ENCODE peak calls at places on chromosomes 2 and 18, in eight cellular contexts. O is RPMI7951, W is HL-60, R is Calu3, Y is GM03348, J is iris pigment epithelial cell, F is AG09319, H is Karpas-422. E is an unnamed sample.

GRCh38 chr2:152189622-152190495 is 14.3 kb upstream of the STAM2 start:
- DNase-seq in O (peak), W (peak), R (peak), Y (peak), J (peak), F (peak), H (peak), E (peak)

GRCh38 chr2:158602027-158602426 is 145.3 kb downstream of the PKP4 start:
- DNase-seq in O (no peak), W (no peak), R (peak), Y (no peak), J (no peak), F (no peak), H (no peak), E (no peak)

GRCh38 chr2:229922449-229923386 is at the start of gene FBXO36:
- DNase-seq in O (peak), W (peak), R (peak), Y (peak), J (peak), F (peak), H (peak), E (peak)

GRCh38 chr2:230866704-230867561 is 2.2 kb downstream of the ITM2C start:
- DNase-seq in O (peak), W (peak), R (peak), Y (peak), J (no peak), F (no peak), H (peak), E (peak)

GRCh38 chr2:26850565-26850964 is 2.6 kb downstream of the DPYSL5 start:
- DNase-seq in O (no peak), W (no peak), R (no peak), Y (no peak), J (no peak), F (no peak), H (no peak), E (no peak)

GRCh38 chr2:23327897-23328296 is 57.1 kb upstream of the KLHL29 start:
- DNase-seq in O (no peak), W (no peak), R (no peak), Y (no peak), J (no peak), F (no peak), H (no peak), E (no peak)

GRCh38 chr18:61823595-61823994 is 69.2 kb downstream of the RNF152 start:
- DNase-seq in O (no peak), W (no peak), R (no peak), Y (no peak), J (no peak), F (no peak), H (no peak), E (no peak)

GRCh38 chr18:48548404-48548771 is 9.6 kb downstream of the CTIF start:
- DNase-seq in O (no peak), W (peak), R (no peak), Y (peak), J (no peak), F (peak), H (no peak), E (no peak)